ENCODE peak calls at places on chromosomes 6 and 20, in five cellular contexts. D, W, X, S and P are unnamed samples.
A peak's percentile ranks its signal among the peaks of the same experiment; 100 is the strongest.

GRCh38 chr20:45016089-45016641 is 49.9 kb downstream of the STK4 start:
- DNase-seq in D (no peak), W (no peak), X (no peak), S (no peak), P (no peak)

GRCh38 chr6:141167945-141168344 is 964.8 kb upstream of the GJE1 start:
- DNase-seq in D (no peak), W (no peak), X (no peak), S (no peak), P (no peak)

GRCh38 chr6:37141291-37142046 is 28.5 kb upstream of the PIM1 start:
- DNase-seq in D (no peak), W (peak; percentile 37), X (no peak), S (peak; percentile 12), P (peak; percentile 85)

GRCh38 chr6:108673153-108673552 is 112.4 kb downstream of the FOXO3 start:
- DNase-seq in D (no peak), W (no peak), X (no peak), S (no peak), P (no peak)

GRCh38 chr6:16228709-16229665 is 9.4 kb upstream of the GMPR start:
- DNase-seq in D (no peak), W (peak; percentile 43), X (no peak), S (no peak), P (peak; percentile 11)

GRCh38 chr20:38685853-38686473 is 38.3 kb upstream of the SLC32A1 start:
- DNase-seq in D (no peak), W (peak; percentile 50), X (no peak), S (peak; percentile 1), P (no peak)

GRCh38 chr20:3646067-3646440 is 17.1 kb downstream of the GFRA4 start:
- DNase-seq in D (no peak), W (no peak), X (no peak), S (no peak), P (no peak)

GRCh38 chr20:36861625-36861874 is 14.4 kb upstream of the TLDC2 start:
- DNase-seq in D (no peak), W (no peak), X (no peak), S (no peak), P (no peak)

GRCh38 chr6:166244353-166245045 is 63.7 kb downstream of the PRR18 start:
- DNase-seq in D (no peak), W (no peak), X (no peak), S (no peak), P (no peak)